ENCODE peak calls at places on chromosome 19, in nine cellular contexts. One of them, this sample, is unnamed.

GRCh38 chr19:10551698-10552301 is 8.1 kb downstream of the ATG4D start:
- DNase-seq in GM03348: peak; percentile 44
- DNase-seq in hepatic stellate cell: peak; percentile 0
- DNase-seq in activated T-helper 1 cell treated with Interleukin-2 at 50 U/mL for 16 hours: no peak
- DNase-seq in NCI-H2081: no peak
- DNase-seq in Caki2: no peak
- DNase-seq in AG09319: no peak
- DNase-seq in activated CD4-positive, alpha-beta T cell treated with anti-CD3 and anti-CD28 coated beads, Interleukin-2, amount 50 U/mL, for 1 hour: no peak
- DNase-seq in GM23248: peak; percentile 55
- DNase-seq in this sample: no peak

GRCh38 chr19:1085053-1085658 is 10.0 kb downstream of the POLR2E start:
- DNase-seq in GM03348: no peak
- DNase-seq in hepatic stellate cell: no peak
- DNase-seq in activated T-helper 1 cell treated with Interleukin-2 at 50 U/mL for 16 hours: no peak
- DNase-seq in NCI-H2081: no peak
- DNase-seq in Caki2: no peak
- DNase-seq in AG09319: no peak
- DNase-seq in activated CD4-positive, alpha-beta T cell treated with anti-CD3 and anti-CD28 coated beads, Interleukin-2, amount 50 U/mL, for 1 hour: no peak
- DNase-seq in GM23248: no peak
- DNase-seq in this sample: no peak

GRCh38 chr19:33933931-33934330 is 137.3 kb downstream of the KCTD15 start:
- DNase-seq in GM03348: no peak
- DNase-seq in hepatic stellate cell: no peak
- DNase-seq in activated T-helper 1 cell treated with Interleukin-2 at 50 U/mL for 16 hours: no peak
- DNase-seq in NCI-H2081: no peak
- DNase-seq in Caki2: no peak
- DNase-seq in AG09319: no peak
- DNase-seq in activated CD4-positive, alpha-beta T cell treated with anti-CD3 and anti-CD28 coated beads, Interleukin-2, amount 50 U/mL, for 1 hour: no peak
- DNase-seq in GM23248: no peak
- DNase-seq in this sample: no peak

GRCh38 chr19:16324384-16325160 is at the start of gene KLF2:
- DNase-seq in GM03348: peak; percentile 98
- DNase-seq in hepatic stellate cell: peak; percentile 97
- DNase-seq in activated T-helper 1 cell treated with Interleukin-2 at 50 U/mL for 16 hours: peak; percentile 94
- DNase-seq in NCI-H2081: peak; percentile 59
- DNase-seq in Caki2: peak; percentile 82
- DNase-seq in AG09319: peak; percentile 86
- DNase-seq in activated CD4-positive, alpha-beta T cell treated with anti-CD3 and anti-CD28 coated beads, Interleukin-2, amount 50 U/mL, for 1 hour: peak; percentile 95
- DNase-seq in GM23248: peak; percentile 96
- DNase-seq in this sample: peak; percentile 82

GRCh38 chr19:54594737-54595136 is 1.3 kb downstream of the LILRA1 start:
- DNase-seq in GM03348: no peak
- DNase-seq in hepatic stellate cell: no peak
- DNase-seq in activated T-helper 1 cell treated with Interleukin-2 at 50 U/mL for 16 hours: no peak
- DNase-seq in NCI-H2081: no peak
- DNase-seq in Caki2: no peak
- DNase-seq in AG09319: no peak
- DNase-seq in activated CD4-positive, alpha-beta T cell treated with anti-CD3 and anti-CD28 coated beads, Interleukin-2, amount 50 U/mL, for 1 hour: no peak
- DNase-seq in GM23248: no peak
- DNase-seq in this sample: no peak

GRCh38 chr19:23999821-24000610 is 85.3 kb downstream of the ZNF726 start:
- DNase-seq in GM03348: no peak
- DNase-seq in hepatic stellate cell: no peak
- DNase-seq in activated T-helper 1 cell treated with Interleukin-2 at 50 U/mL for 16 hours: no peak
- DNase-seq in NCI-H2081: no peak
- DNase-seq in Caki2: no peak
- DNase-seq in AG09319: no peak
- DNase-seq in activated CD4-positive, alpha-beta T cell treated with anti-CD3 and anti-CD28 coated beads, Interleukin-2, amount 50 U/mL, for 1 hour: no peak
- DNase-seq in GM23248: no peak
- DNase-seq in this sample: no peak

GRCh38 chr19:511101-511841 is 4.0 kb downstream of the TPGS1 start:
- DNase-seq in GM03348: no peak
- DNase-seq in hepatic stellate cell: no peak
- DNase-seq in activated T-helper 1 cell treated with Interleukin-2 at 50 U/mL for 16 hours: peak; percentile 81
- DNase-seq in NCI-H2081: peak; percentile 99
- DNase-seq in Caki2: no peak
- DNase-seq in AG09319: no peak
- DNase-seq in activated CD4-positive, alpha-beta T cell treated with anti-CD3 and anti-CD28 coated beads, Interleukin-2, amount 50 U/mL, for 1 hour: peak; percentile 86
- DNase-seq in GM23248: peak; percentile 42
- DNase-seq in this sample: no peak

GRCh38 chr19:6006896-6007295 is 29.0 kb upstream of the RANBP3 start:
- DNase-seq in GM03348: no peak
- DNase-seq in hepatic stellate cell: no peak
- DNase-seq in activated T-helper 1 cell treated with Interleukin-2 at 50 U/mL for 16 hours: no peak
- DNase-seq in NCI-H2081: no peak
- DNase-seq in Caki2: no peak
- DNase-seq in AG09319: no peak
- DNase-seq in activated CD4-positive, alpha-beta T cell treated with anti-CD3 and anti-CD28 coated beads, Interleukin-2, amount 50 U/mL, for 1 hour: no peak
- DNase-seq in GM23248: no peak
- DNase-seq in this sample: no peak

GRCh38 chr19:27971071-27971470 is 1241.9 kb downstream of the UQCRFS1 start:
- DNase-seq in GM03348: peak; percentile 38
- DNase-seq in hepatic stellate cell: peak; percentile 9
- DNase-seq in activated T-helper 1 cell treated with Interleukin-2 at 50 U/mL for 16 hours: no peak
- DNase-seq in NCI-H2081: no peak
- DNase-seq in Caki2: peak; percentile 87
- DNase-seq in AG09319: no peak
- DNase-seq in activated CD4-positive, alpha-beta T cell treated with anti-CD3 and anti-CD28 coated beads, Interleukin-2, amount 50 U/mL, for 1 hour: no peak
- DNase-seq in GM23248: peak; percentile 13
- DNase-seq in this sample: no peak

GRCh38 chr19:41565384-41565730 is 10.6 kb upstream of the CEACAM21 start:
- DNase-seq in GM03348: no peak
- DNase-seq in hepatic stellate cell: no peak
- DNase-seq in activated T-helper 1 cell treated with Interleukin-2 at 50 U/mL for 16 hours: no peak
- DNase-seq in NCI-H2081: no peak
- DNase-seq in Caki2: no peak
- DNase-seq in AG09319: no peak
- DNase-seq in activated CD4-positive, alpha-beta T cell treated with anti-CD3 and anti-CD28 coated beads, Interleukin-2, amount 50 U/mL, for 1 hour: no peak
- DNase-seq in GM23248: no peak
- DNase-seq in this sample: no peak

GRCh38 chr19:53877361-53877766 is 4.6 kb upstream of the PRKCG start:
- DNase-seq in GM03348: no peak
- DNase-seq in hepatic stellate cell: no peak
- DNase-seq in activated T-helper 1 cell treated with Interleukin-2 at 50 U/mL for 16 hours: no peak
- DNase-seq in NCI-H2081: no peak
- DNase-seq in Caki2: peak; percentile 52
- DNase-seq in AG09319: no peak
- DNase-seq in activated CD4-positive, alpha-beta T cell treated with anti-CD3 and anti-CD28 coated beads, Interleukin-2, amount 50 U/mL, for 1 hour: peak; percentile 58
- DNase-seq in GM23248: peak; percentile 36
- DNase-seq in this sample: no peak

GRCh38 chr19:29884044-29884443 is 58.0 kb upstream of the URI1 start:
- DNase-seq in GM03348: no peak
- DNase-seq in hepatic stellate cell: no peak
- DNase-seq in activated T-helper 1 cell treated with Interleukin-2 at 50 U/mL for 16 hours: no peak
- DNase-seq in NCI-H2081: no peak
- DNase-seq in Caki2: no peak
- DNase-seq in AG09319: no peak
- DNase-seq in activated CD4-positive, alpha-beta T cell treated with anti-CD3 and anti-CD28 coated beads, Interleukin-2, amount 50 U/mL, for 1 hour: no peak
- DNase-seq in GM23248: no peak
- DNase-seq in this sample: no peak

GRCh38 chr19:16949496-16950023 is 60.8 kb downstream of the F2RL3 start:
- DNase-seq in GM03348: no peak
- DNase-seq in hepatic stellate cell: no peak
- DNase-seq in activated T-helper 1 cell treated with Interleukin-2 at 50 U/mL for 16 hours: no peak
- DNase-seq in NCI-H2081: no peak
- DNase-seq in Caki2: no peak
- DNase-seq in AG09319: no peak
- DNase-seq in activated CD4-positive, alpha-beta T cell treated with anti-CD3 and anti-CD28 coated beads, Interleukin-2, amount 50 U/mL, for 1 hour: no peak
- DNase-seq in GM23248: no peak
- DNase-seq in this sample: no peak

GRCh38 chr19:2255112-2255845 is 938 bp downstream of the JSRP1 start:
- DNase-seq in GM03348: no peak
- DNase-seq in hepatic stellate cell: no peak
- DNase-seq in activated T-helper 1 cell treated with Interleukin-2 at 50 U/mL for 16 hours: no peak
- DNase-seq in NCI-H2081: no peak
- DNase-seq in Caki2: no peak
- DNase-seq in AG09319: no peak
- DNase-seq in activated CD4-positive, alpha-beta T cell treated with anti-CD3 and anti-CD28 coated beads, Interleukin-2, amount 50 U/mL, for 1 hour: no peak
- DNase-seq in GM23248: no peak
- DNase-seq in this sample: no peak

GRCh38 chr19:10352764-10353671 is 13.6 kb upstream of the ICAM3 start:
- DNase-seq in GM03348: no peak
- DNase-seq in hepatic stellate cell: no peak
- DNase-seq in activated T-helper 1 cell treated with Interleukin-2 at 50 U/mL for 16 hours: no peak
- DNase-seq in NCI-H2081: no peak
- DNase-seq in Caki2: no peak
- DNase-seq in AG09319: no peak
- DNase-seq in activated CD4-positive, alpha-beta T cell treated with anti-CD3 and anti-CD28 coated beads, Interleukin-2, amount 50 U/mL, for 1 hour: no peak
- DNase-seq in GM23248: no peak
- DNase-seq in this sample: no peak

GRCh38 chr19:35348909-35349611 is 1.4 kb downstream of the FFAR1 start:
- DNase-seq in GM03348: no peak
- DNase-seq in hepatic stellate cell: no peak
- DNase-seq in activated T-helper 1 cell treated with Interleukin-2 at 50 U/mL for 16 hours: no peak
- DNase-seq in NCI-H2081: no peak
- DNase-seq in Caki2: peak; percentile 29
- DNase-seq in AG09319: no peak
- DNase-seq in activated CD4-positive, alpha-beta T cell treated with anti-CD3 and anti-CD28 coated beads, Interleukin-2, amount 50 U/mL, for 1 hour: no peak
- DNase-seq in GM23248: no peak
- DNase-seq in this sample: no peak

GRCh38 chr19:3604227-3604986 is 2.3 kb downstream of the TBXA2R start:
- DNase-seq in GM03348: no peak
- DNase-seq in hepatic stellate cell: no peak
- DNase-seq in activated T-helper 1 cell treated with Interleukin-2 at 50 U/mL for 16 hours: no peak
- DNase-seq in NCI-H2081: no peak
- DNase-seq in Caki2: no peak
- DNase-seq in AG09319: no peak
- DNase-seq in activated CD4-positive, alpha-beta T cell treated with anti-CD3 and anti-CD28 coated beads, Interleukin-2, amount 50 U/mL, for 1 hour: no peak
- DNase-seq in GM23248: no peak
- DNase-seq in this sample: no peak

GRCh38 chr19:47097396-47098217 is 16.0 kb downstream of the ZC3H4 start:
- DNase-seq in GM03348: peak; percentile 53
- DNase-seq in hepatic stellate cell: no peak
- DNase-seq in activated T-helper 1 cell treated with Interleukin-2 at 50 U/mL for 16 hours: no peak
- DNase-seq in NCI-H2081: no peak
- DNase-seq in Caki2: no peak
- DNase-seq in AG09319: no peak
- DNase-seq in activated CD4-positive, alpha-beta T cell treated with anti-CD3 and anti-CD28 coated beads, Interleukin-2, amount 50 U/mL, for 1 hour: no peak
- DNase-seq in GM23248: peak; percentile 65
- DNase-seq in this sample: no peak

GRCh38 chr19:14107581-14108461 is 9.7 kb downstream of the PRKACA start:
- DNase-seq in GM03348: no peak
- DNase-seq in hepatic stellate cell: peak; percentile 54
- DNase-seq in activated T-helper 1 cell treated with Interleukin-2 at 50 U/mL for 16 hours: no peak
- DNase-seq in NCI-H2081: no peak
- DNase-seq in Caki2: no peak
- DNase-seq in AG09319: no peak
- DNase-seq in activated CD4-positive, alpha-beta T cell treated with anti-CD3 and anti-CD28 coated beads, Interleukin-2, amount 50 U/mL, for 1 hour: no peak
- DNase-seq in GM23248: peak; percentile 59
- DNase-seq in this sample: no peak

GRCh38 chr19:37565370-37565669 is 29.3 kb downstream of the ZNF571 start:
- DNase-seq in GM03348: no peak
- DNase-seq in hepatic stellate cell: no peak
- DNase-seq in activated T-helper 1 cell treated with Interleukin-2 at 50 U/mL for 16 hours: no peak
- DNase-seq in NCI-H2081: no peak
- DNase-seq in Caki2: peak; percentile 11
- DNase-seq in AG09319: no peak
- DNase-seq in activated CD4-positive, alpha-beta T cell treated with anti-CD3 and anti-CD28 coated beads, Interleukin-2, amount 50 U/mL, for 1 hour: no peak
- DNase-seq in GM23248: no peak
- DNase-seq in this sample: no peak

GRCh38 chr19:32202244-32202643 is 143.2 kb upstream of the ZNF507 start:
- DNase-seq in GM03348: no peak
- DNase-seq in hepatic stellate cell: no peak
- DNase-seq in activated T-helper 1 cell treated with Interleukin-2 at 50 U/mL for 16 hours: no peak
- DNase-seq in NCI-H2081: no peak
- DNase-seq in Caki2: no peak
- DNase-seq in AG09319: no peak
- DNase-seq in activated CD4-positive, alpha-beta T cell treated with anti-CD3 and anti-CD28 coated beads, Interleukin-2, amount 50 U/mL, for 1 hour: no peak
- DNase-seq in GM23248: no peak
- DNase-seq in this sample: no peak

GRCh38 chr19:30229524-30230174 is 142.5 kb upstream of the ZNF536 start:
- DNase-seq in GM03348: peak; percentile 57
- DNase-seq in hepatic stellate cell: no peak
- DNase-seq in activated T-helper 1 cell treated with Interleukin-2 at 50 U/mL for 16 hours: no peak
- DNase-seq in NCI-H2081: no peak
- DNase-seq in Caki2: no peak
- DNase-seq in AG09319: no peak
- DNase-seq in activated CD4-positive, alpha-beta T cell treated with anti-CD3 and anti-CD28 coated beads, Interleukin-2, amount 50 U/mL, for 1 hour: no peak
- DNase-seq in GM23248: no peak
- DNase-seq in this sample: no peak

GRCh38 chr19:29539131-29539530 is 13.3 kb downstream of the VSTM2B start:
- DNase-seq in GM03348: no peak
- DNase-seq in hepatic stellate cell: no peak
- DNase-seq in activated T-helper 1 cell treated with Interleukin-2 at 50 U/mL for 16 hours: no peak
- DNase-seq in NCI-H2081: no peak
- DNase-seq in Caki2: no peak
- DNase-seq in AG09319: no peak
- DNase-seq in activated CD4-positive, alpha-beta T cell treated with anti-CD3 and anti-CD28 coated beads, Interleukin-2, amount 50 U/mL, for 1 hour: no peak
- DNase-seq in GM23248: no peak
- DNase-seq in this sample: no peak

GRCh38 chr19:31664096-31664495 is 314.9 kb upstream of the TSHZ3 start:
- DNase-seq in GM03348: no peak
- DNase-seq in hepatic stellate cell: no peak
- DNase-seq in activated T-helper 1 cell treated with Interleukin-2 at 50 U/mL for 16 hours: no peak
- DNase-seq in NCI-H2081: no peak
- DNase-seq in Caki2: no peak
- DNase-seq in AG09319: no peak
- DNase-seq in activated CD4-positive, alpha-beta T cell treated with anti-CD3 and anti-CD28 coated beads, Interleukin-2, amount 50 U/mL, for 1 hour: no peak
- DNase-seq in GM23248: no peak
- DNase-seq in this sample: no peak

GRCh38 chr19:658916-659839 is 3.8 kb downstream of the RNF126 start:
- DNase-seq in GM03348: peak; percentile 93
- DNase-seq in hepatic stellate cell: peak; percentile 92
- DNase-seq in activated T-helper 1 cell treated with Interleukin-2 at 50 U/mL for 16 hours: no peak
- DNase-seq in NCI-H2081: no peak
- DNase-seq in Caki2: no peak
- DNase-seq in AG09319: no peak
- DNase-seq in activated CD4-positive, alpha-beta T cell treated with anti-CD3 and anti-CD28 coated beads, Interleukin-2, amount 50 U/mL, for 1 hour: peak; percentile 63
- DNase-seq in GM23248: peak; percentile 98
- DNase-seq in this sample: no peak

GRCh38 chr19:18478545-18479311 is 40.8 kb upstream of the ISYNA1 start:
- DNase-seq in GM03348: peak; percentile 93
- DNase-seq in hepatic stellate cell: peak; percentile 95
- DNase-seq in activated T-helper 1 cell treated with Interleukin-2 at 50 U/mL for 16 hours: peak; percentile 30
- DNase-seq in NCI-H2081: no peak
- DNase-seq in Caki2: peak; percentile 32
- DNase-seq in AG09319: peak; percentile 79
- DNase-seq in activated CD4-positive, alpha-beta T cell treated with anti-CD3 and anti-CD28 coated beads, Interleukin-2, amount 50 U/mL, for 1 hour: peak; percentile 33
- DNase-seq in GM23248: peak; percentile 93
- DNase-seq in this sample: peak; percentile 81

This sample was measured in NK-92 treated with Interleukin-12 subunit alpha and Interleukin-12 subunit beta, amount 100 ng/mL, for 24 hours.